ENCODE peak calls at places on chromosomes 5 and 9, in nine cellular contexts. C is A549, A is mesendoderm, B is hepatocyte, U is fibroblast of lung, F is HCT116, G is mammary epithelial cell, S is IMR-90, M is OCI-LY7. Z is an unnamed sample.

GRCh38 chr9:111094433-111095421 is 56.5 kb upstream of the LPAR1 start:
- DNase-seq in C (peak; percentile 47), A (no peak), B (peak; percentile 37), U (peak; percentile 78), F (no peak), G (peak; percentile 43), S (peak; percentile 90), M (no peak), Z (peak; percentile 68)

GRCh38 chr5:59020611-59021285 is 437.9 kb downstream of the RAB3C start:
- DNase-seq in C (no peak), A (peak; percentile 63), B (peak; percentile 65), U (peak; percentile 46), F (no peak), G (peak; percentile 79), S (peak; percentile 35), M (no peak), Z (peak; percentile 31)

GRCh38 chr5:68265822-68266395 is 50.4 kb downstream of the PIK3R1 start:
- DNase-seq in C (no peak), A (no peak), B (no peak), U (peak; percentile 60), F (no peak), G (no peak), S (peak; percentile 23), M (no peak), Z (peak; percentile 51)

GRCh38 chr5:159184236-159184635 is 25.1 kb downstream of the RNF145 start:
- DNase-seq in C (no peak), A (no peak), B (no peak), U (peak; percentile 66), F (no peak), G (no peak), S (peak; percentile 60), M (no peak), Z (peak; percentile 60)

GRCh38 chr5:749101-749670 is 35.3 kb downstream of the ZDHHC11B start:
- DNase-seq in C (no peak), A (no peak), B (no peak), U (no peak), F (no peak), G (no peak), S (no peak), M (no peak), Z (no peak)

GRCh38 chr5:125612356-125613149 is 810.7 kb upstream of the GRAMD2B start:
- DNase-seq in C (no peak), A (no peak), B (no peak), U (no peak), F (no peak), G (no peak), S (no peak), M (no peak), Z (no peak)

GRCh38 chr9:89677696-89678393 is 73.0 kb downstream of the GADD45G start:
- DNase-seq in C (no peak), A (no peak), B (no peak), U (no peak), F (no peak), G (no peak), S (no peak), M (no peak), Z (no peak)

GRCh38 chr9:127756233-127756632 is 21.1 kb upstream of the TOR2A start:
- DNase-seq in C (no peak), A (no peak), B (no peak), U (no peak), F (no peak), G (no peak), S (no peak), M (no peak), Z (no peak)

GRCh38 chr5:76942581-76942980 is 10.3 kb upstream of the CRHBP start:
- DNase-seq in C (no peak), A (no peak), B (no peak), U (peak; percentile 76), F (no peak), G (peak; percentile 80), S (peak; percentile 81), M (no peak), Z (peak; percentile 62)

GRCh38 chr9:130143974-130144373 is 28.2 kb upstream of the NCS1 start:
- DNase-seq in C (no peak), A (no peak), B (no peak), U (peak; percentile 81), F (no peak), G (no peak), S (peak; percentile 42), M (no peak), Z (peak; percentile 72)

GRCh38 chr9:95793924-95794828 is 81.3 kb upstream of the ERCC6L2 start:
- DNase-seq in C (no peak), A (no peak), B (no peak), U (peak; percentile 97), F (no peak), G (peak; percentile 19), S (peak; percentile 98), M (no peak), Z (peak; percentile 97)

GRCh38 chr5:161412792-161413191 is 133.7 kb downstream of the GABRB2 start:
- DNase-seq in C (no peak), A (no peak), B (no peak), U (no peak), F (no peak), G (no peak), S (no peak), M (no peak), Z (no peak)

GRCh38 chr5:91556-92263 is at the start of gene PLEKHG4B:
- DNase-seq in C (no peak), A (peak; percentile 90), B (peak; percentile 74), U (peak; percentile 47), F (no peak), G (no peak), S (no peak), M (no peak), Z (peak; percentile 14)

GRCh38 chr5:88672644-88673493 is 210.1 kb downstream of the MEF2C start:
- DNase-seq in C (no peak), A (peak; percentile 63), B (no peak), U (peak; percentile 91), F (no peak), G (no peak), S (no peak), M (peak; percentile 20), Z (peak; percentile 88)

GRCh38 chr9:113578877-113579269 is 115.3 kb downstream of the RGS3 start:
- DNase-seq in C (peak; percentile 65), A (no peak), B (peak; percentile 66), U (peak; percentile 99), F (peak; percentile 59), G (peak; percentile 96), S (peak; percentile 97), M (peak; percentile 90), Z (peak; percentile 97)

DNA sequence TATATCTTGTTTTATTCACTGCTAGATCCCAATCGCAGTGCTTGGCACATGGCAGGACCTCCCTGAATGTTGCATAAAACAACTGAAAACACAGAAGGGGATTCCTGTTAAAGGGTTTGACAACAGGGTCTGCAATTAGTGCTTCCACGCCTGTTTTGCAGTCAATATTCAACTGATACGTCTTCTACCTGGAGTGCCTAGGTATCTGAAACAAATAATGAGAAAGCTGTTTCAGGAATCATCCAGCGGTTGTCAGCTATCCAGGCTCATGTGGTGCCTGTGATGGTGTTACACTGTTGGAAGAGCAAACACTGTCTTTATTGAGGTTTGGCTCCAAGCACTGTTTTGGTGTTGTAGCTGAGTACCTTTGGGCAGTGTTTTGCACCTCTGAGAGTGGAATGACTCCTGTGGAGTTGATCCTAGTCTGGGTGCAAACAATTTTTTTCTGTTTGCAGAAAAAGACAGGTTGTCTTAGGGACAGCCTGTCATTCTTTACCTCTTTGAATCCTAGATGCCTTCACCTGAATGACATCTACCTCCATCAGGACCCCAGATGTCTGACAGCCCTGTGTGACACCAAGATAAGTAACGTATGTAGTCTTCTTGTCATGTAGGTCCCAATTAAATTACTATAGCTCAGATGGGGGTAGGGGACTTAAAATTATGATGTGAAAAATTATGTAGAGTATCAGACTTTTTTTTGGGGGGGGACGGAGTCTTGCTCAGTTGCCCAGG is 14.8 kb upstream of the MATR3 start:
- DNase-seq in C (no peak), A (no peak), B (no peak), U (no peak), F (no peak), G (no peak), S (no peak), M (no peak), Z (no peak)
- H3K4me2 ChIP-seq in C (peak overlapping the region; percentile 97), A (peak overlapping the region; percentile 17), B (no peak overlapping the region), U (no peak overlapping the region), F (peak overlapping the region; percentile 4), G (no peak overlapping the region), S (no peak overlapping the region), M (peak overlapping the region; percentile 81), Z (no peak overlapping the region)

DNA sequence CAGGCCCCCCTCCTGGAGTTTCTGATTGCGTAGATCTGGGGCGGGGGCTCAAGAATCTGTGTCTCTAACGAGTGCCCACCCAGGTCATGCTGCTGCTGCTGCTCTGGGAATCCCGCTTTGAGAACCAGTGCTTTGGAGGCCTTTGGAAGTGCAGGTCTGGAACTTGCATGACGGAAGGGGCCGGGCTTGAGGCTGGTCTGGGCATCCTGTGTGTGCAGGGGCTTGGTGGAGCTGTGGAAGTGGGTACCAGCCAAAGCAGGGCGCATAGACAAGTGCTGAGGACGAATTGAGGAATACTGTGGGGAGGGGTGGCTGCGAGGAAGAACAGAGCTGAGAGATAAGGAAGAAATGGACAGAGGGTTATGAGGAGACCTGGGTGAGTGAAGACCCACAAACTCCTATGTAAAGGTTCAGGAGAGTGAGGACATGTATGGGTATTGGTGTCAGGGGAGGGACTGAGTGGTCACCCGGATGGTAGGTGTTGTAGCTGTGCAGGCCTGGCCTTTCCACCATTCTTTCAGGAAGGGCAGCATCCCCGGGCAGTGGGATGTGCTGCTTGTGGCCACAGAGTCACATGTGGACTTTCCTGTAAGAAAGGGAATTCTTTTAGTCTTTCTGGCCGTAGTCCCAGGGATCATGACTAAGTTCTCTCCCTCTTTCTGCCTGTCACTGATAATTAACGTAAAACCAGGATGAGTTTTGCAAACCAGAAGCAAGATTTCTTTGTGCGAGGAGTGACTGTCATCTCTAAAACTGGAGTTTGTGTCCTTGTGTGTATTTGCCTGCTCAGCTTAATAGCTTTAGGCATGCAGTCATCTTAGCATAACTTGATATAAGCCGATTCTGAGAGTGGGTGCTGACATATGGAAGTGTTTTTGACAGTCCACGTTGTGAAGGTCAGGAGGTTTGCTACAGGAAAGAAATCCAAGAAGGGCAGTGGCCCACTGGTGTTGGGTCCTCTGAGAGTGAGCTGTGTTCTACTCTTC is 43.3 kb upstream of the TJP2 start:
- DNase-seq in C (no peak), A (no peak), B (no peak), U (peak; percentile 96), F (no peak), G (peak; percentile 82), S (peak; percentile 90), M (no peak), Z (peak; percentile 96)
- H3K4me2 ChIP-seq in C (no peak overlapping the region), A (no peak overlapping the region), B (peak overlapping the region; percentile 37), U (peak overlapping the region; percentile 37), F (no peak overlapping the region), G (peak overlapping the region; percentile 50), S (peak overlapping the region; percentile 33), M (no peak overlapping the region), Z (peak overlapping the region; percentile 51)

GRCh38 chr9:99967457-99967856 is 61.0 kb downstream of the STX17 start:
- DNase-seq in C (no peak), A (peak; percentile 83), B (no peak), U (no peak), F (no peak), G (no peak), S (no peak), M (no peak), Z (no peak)
- H3K4me2 ChIP-seq in C (no peak overlapping the region), A (no peak overlapping the region), B (no peak overlapping the region), U (no peak overlapping the region), F (peak overlapping the region; percentile 45), G (no peak overlapping the region), S (no peak overlapping the region), M (no peak overlapping the region), Z (no peak overlapping the region)

GRCh38 chr5:169945831-169946261 is 34.4 kb downstream of the INSYN2B start:
- DNase-seq in C (peak; percentile 22), A (peak; percentile 52), B (peak; percentile 58), U (peak; percentile 95), F (no peak), G (peak; percentile 34), S (peak; percentile 95), M (no peak), Z (peak; percentile 92)
- H3K4me2 ChIP-seq in C (no peak overlapping the region), A (no peak overlapping the region), B (no peak overlapping the region), U (peak overlapping the region; percentile 61), F (no peak overlapping the region), G (peak overlapping the region; percentile 32), S (peak overlapping the region; percentile 66), M (no peak overlapping the region), Z (peak overlapping the region; percentile 69)